ENCODE peak calls at places on chromosomes 16 and 17, in nine cellular contexts. T is cardiac fibroblast; K is CD8-positive, alpha-beta T cell; Z is fibroblast of the aortic adventitia; E is A549; F is adrenal gland; U is IMR-90; J is body of pancreas; M is fibroblast of mammary gland. X is an unnamed sample.

GRCh38 chr16:75116081-75116910 is at the start of gene LDHD:
- DNase-seq in M (peak; percentile 61), E (peak; percentile 86), J (peak; percentile 91), Z (peak; percentile 40), T (peak; percentile 66), K (no peak), U (no peak), F (peak; percentile 86), X (peak; percentile 86)

GRCh38 chr17:66904760-66905637 is 59.5 kb upstream of the CACNG4 start:
- DNase-seq in J (peak; percentile 52), T (peak; percentile 60), F (peak; percentile 23), Z (peak; percentile 84), K (no peak), U (peak; percentile 72), E (peak; percentile 49), M (peak; percentile 52), X (peak; percentile 41)

GRCh38 chr16:79090966-79091365 is 509.6 kb downstream of the MAF start:
- DNase-seq in T (no peak), K (no peak), E (no peak), U (no peak), F (no peak), J (no peak), Z (no peak), M (no peak), X (no peak)

GRCh38 chr17:68585643-68586042 is 15.5 kb downstream of the FAM20A start:
- DNase-seq in E (no peak), Z (no peak), J (no peak), U (no peak), F (no peak), T (no peak), K (no peak), M (no peak), X (no peak)

GRCh38 chr17:61247438-61247837 is 152.2 kb upstream of the TBX2 start:
- DNase-seq in M (peak; percentile 95), E (no peak), T (no peak), U (peak; percentile 82), J (no peak), K (no peak), Z (peak; percentile 74), F (no peak), X (no peak)

GRCh38 chr17:66755101-66755943 is 79.6 kb upstream of the CACNG5 start:
- DNase-seq in F (no peak), K (no peak), M (no peak), E (no peak), J (no peak), T (no peak), U (no peak), Z (no peak), X (no peak)

GRCh38 chr17:83196973-83197880 is 117.8 kb downstream of the METRNL start:
- DNase-seq in U (no peak), J (peak; percentile 7), T (no peak), K (no peak), E (no peak), Z (peak; percentile 91), M (peak; percentile 84), F (peak; percentile 11), X (no peak)

GRCh38 chr17:69523252-69523861 is 108.9 kb downstream of the MAP2K6 start:
- DNase-seq in F (peak; percentile 21), Z (peak; percentile 64), E (peak; percentile 28), K (no peak), J (peak; percentile 35), U (peak; percentile 64), M (peak; percentile 69), T (peak; percentile 74), X (no peak)

GRCh38 chr17:48498168-48498840 is 32.5 kb downstream of the HOXB1 start:
- DNase-seq in M (no peak), F (no peak), Z (no peak), T (no peak), E (no peak), J (no peak), K (no peak), U (no peak), X (no peak)

GRCh38 chr16:71851726-71852125 is 6.0 kb downstream of the ATXN1L start:
- DNase-seq in Z (no peak), F (no peak), T (no peak), J (no peak), U (no peak), E (no peak), M (peak; percentile 44), K (no peak), X (no peak)

GRCh38 chr16:89711601-89712475 is 8.9 kb downstream of the VPS9D1 start:
- DNase-seq in T (peak; percentile 58), U (peak; percentile 50), F (peak; percentile 71), M (peak; percentile 66), Z (peak; percentile 37), K (peak; percentile 55), J (peak; percentile 46), E (peak; percentile 94), X (peak; percentile 46)

GRCh38 chr16:46918905-46919792 is 35.0 kb downstream of the GPT2 start:
- DNase-seq in K (no peak), J (peak; percentile 90), Z (no peak), U (no peak), M (no peak), F (no peak), E (no peak), T (no peak), X (no peak)

GRCh38 chr16:1156111-1156982 is 3.4 kb downstream of the CACNA1H start:
- DNase-seq in Z (no peak), J (no peak), U (no peak), E (no peak), K (no peak), M (no peak), T (no peak), F (no peak), X (no peak)

GRCh38 chr16:7548796-7549318 is 216.2 kb downstream of the RBFOX1 start:
- DNase-seq in K (no peak), U (no peak), Z (no peak), M (no peak), J (no peak), F (no peak), T (no peak), E (no peak), X (no peak)

GRCh38 chr17:68290268-68290954 is 516 bp downstream of the SLC16A6 start:
- DNase-seq in K (peak; percentile 43), E (no peak), J (no peak), F (no peak), T (no peak), M (no peak), U (no peak), Z (no peak), X (peak; percentile 39)

GRCh38 chr17:59402760-59403159 is 71.3 kb downstream of the YPEL2 start:
- DNase-seq in U (no peak), T (no peak), J (no peak), E (no peak), F (no peak), Z (no peak), M (no peak), K (no peak), X (no peak)

GRCh38 chr16:67034478-67034877 is 5.5 kb downstream of the CBFB start:
- DNase-seq in E (no peak), J (no peak), F (no peak), U (peak; percentile 66), Z (peak; percentile 49), K (no peak), M (peak; percentile 70), T (peak; percentile 52), X (peak; percentile 0)

GRCh38 chr17:39045948-39046679 is 78.9 kb upstream of the FBXO47 start:
- DNase-seq in Z (no peak), F (no peak), J (no peak), T (no peak), E (no peak), K (no peak), M (no peak), U (no peak), X (no peak)

GRCh38 chr17:27949304-27949703 is 56.1 kb upstream of the LYRM9 start:
- DNase-seq in F (no peak), U (no peak), E (no peak), J (no peak), T (no peak), M (no peak), Z (no peak), K (no peak), X (no peak)
- H3K4me3 ChIP-seq in F (no peak overlapping the region), U (no peak overlapping the region), E (no peak overlapping the region), J (no peak overlapping the region), T (no peak overlapping the region), M (no peak overlapping the region), Z (no peak overlapping the region), K (no peak overlapping the region), X (no peak overlapping the region)

DNA sequence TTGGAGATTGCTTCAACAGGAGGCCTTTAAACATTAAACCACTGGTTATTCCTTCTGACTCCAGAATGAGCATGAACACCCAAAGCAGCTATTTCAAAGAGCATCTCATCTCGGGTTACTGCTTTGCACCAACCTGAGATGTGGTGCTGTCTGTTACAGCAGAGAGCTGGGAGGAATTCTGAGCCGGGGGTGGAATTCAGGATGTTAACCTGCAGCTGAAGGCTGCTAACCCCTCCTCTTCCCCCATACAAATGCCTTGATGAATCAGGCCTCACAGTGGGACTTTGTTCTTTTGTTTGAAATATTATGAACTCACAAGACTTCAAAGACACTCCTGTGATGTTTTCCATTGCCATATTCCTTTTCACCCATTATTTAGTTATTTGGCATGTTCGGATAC is 113.1 kb downstream of the SHISA9 start:
- DNase-seq in T (no peak), J (no peak), E (no peak), F (no peak), M (no peak), K (no peak), U (no peak), Z (no peak), X (no peak)
- TF ChIP-seq CTCF in T (no peak), J (no peak), E (no peak), F (no peak), M (no peak), K (no peak), U (no peak), Z (no peak), X (no peak)

DNA sequence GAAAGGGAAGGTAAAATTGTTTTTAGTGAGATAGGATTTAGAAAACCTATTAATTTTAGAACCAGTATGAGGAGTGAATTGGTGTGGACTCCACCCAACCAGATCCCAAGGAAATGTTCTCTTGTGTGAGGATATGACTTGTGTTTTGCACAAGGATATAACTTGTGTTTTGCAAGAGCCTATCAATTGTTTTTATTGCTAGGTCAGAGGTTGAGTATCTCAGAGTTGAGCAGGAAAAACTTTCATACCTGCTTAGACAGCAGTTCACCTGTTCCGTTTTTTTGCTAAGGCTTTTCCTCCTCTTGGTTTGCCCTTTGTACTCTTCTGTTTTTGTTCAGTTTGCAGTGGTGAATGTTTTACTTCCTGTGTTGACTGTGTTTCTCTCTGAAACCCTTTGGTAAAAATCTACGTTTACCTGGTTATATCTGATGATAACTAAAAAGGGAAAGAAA is 5.1 kb downstream of the NBR1 start:
- DNase-seq in T (no peak), F (no peak), Z (no peak), M (no peak), U (no peak), E (no peak), J (no peak), K (no peak), X (no peak)
- H3K4me3 ChIP-seq in T (no peak overlapping the region), F (no peak overlapping the region), Z (no peak overlapping the region), M (no peak overlapping the region), U (no peak overlapping the region), E (no peak overlapping the region), J (no peak overlapping the region), K (no peak overlapping the region), X (no peak overlapping the region)

DNA sequence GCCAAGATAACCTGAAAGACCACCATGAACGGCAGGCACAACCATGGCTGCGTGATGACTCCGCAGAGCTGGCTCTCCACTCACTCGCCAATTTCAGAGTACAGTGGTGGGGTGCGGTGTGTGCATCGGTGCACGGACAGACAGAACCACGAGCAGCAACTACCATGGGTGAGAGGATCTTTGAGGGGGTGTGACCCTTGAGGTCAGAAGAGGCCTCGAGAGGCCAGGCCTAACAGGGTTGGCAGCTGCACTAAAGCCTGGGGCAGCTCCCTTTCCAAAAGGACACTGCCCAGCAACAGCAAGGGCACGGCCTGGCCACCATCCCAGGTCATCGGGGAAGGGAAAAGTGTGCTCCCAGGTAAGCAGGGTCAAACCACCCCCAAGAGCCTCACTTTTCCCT is 1.9 kb upstream of the ECI1 start:
- DNase-seq in J (no peak), E (no peak), F (no peak), K (no peak), T (no peak), Z (no peak), M (no peak), U (no peak), X (no peak)
- TF ChIP-seq CTCF in J (no peak), E (no peak), F (no peak), K (no peak), T (no peak), Z (no peak), M (no peak), U (no peak), X (no peak)